ENCODE peak calls at places on chromosomes 11 and 22, in five cellular contexts. M is IMR-90, Y is aorta, I is cardiac muscle cell, F is right atrium auricular region. K is an unnamed sample.

GRCh38 chr22:30880181-30880601 is 88.4 kb downstream of the MORC2 start:
- DNase-seq in Y (peak; percentile 71), F (no peak), M (no peak), I (no peak), K (no peak)

GRCh38 chr22:44885806-44886360 is 123.9 kb downstream of the PHF21B start:
- DNase-seq in Y (peak; percentile 56), I (no peak), F (no peak), M (no peak), K (no peak)

GRCh38 chr11:44747339-44747738 is 20.6 kb downstream of the TSPAN18 start:
- DNase-seq in M (peak; percentile 21), Y (no peak), I (no peak), F (no peak), K (no peak)

GRCh38 chr11:120424970-120425332 is 86.6 kb upstream of the GRIK4 start:
- DNase-seq in M (no peak), I (no peak), Y (no peak), F (no peak), K (no peak)

GRCh38 chr11:5131584-5132335 is 6.4 kb downstream of the OR52A5 start:
- DNase-seq in M (no peak), Y (no peak), I (no peak), F (no peak), K (no peak)

GRCh38 chr11:103637250-103637649 is 399.2 kb upstream of the DDI1 start:
- DNase-seq in F (no peak), Y (no peak), I (no peak), M (peak; percentile 55), K (no peak)

GRCh38 chr11:1338201-1339065 is 29.0 kb upstream of the TOLLIP start:
- DNase-seq in M (no peak), I (no peak), F (peak; percentile 58), Y (no peak), K (no peak)

GRCh38 chr11:28539239-28540025 is 431.2 kb downstream of the METTL15 start:
- DNase-seq in F (no peak), Y (no peak), I (no peak), M (peak; percentile 54), K (no peak)

GRCh38 chr11:69640260-69640994 is 529 bp upstream of the CCND1 start:
- DNase-seq in Y (peak; percentile 77), I (no peak), M (no peak), F (no peak), K (peak; percentile 45)

GRCh38 chr11:85806016-85806415 is 4.9 kb downstream of the SYTL2 start:
- DNase-seq in M (no peak), I (no peak), Y (no peak), F (no peak), K (no peak)

GRCh38 chr11:14132312-14132711 is 169.8 kb downstream of the SPON1 start:
- DNase-seq in I (no peak), Y (no peak), F (no peak), M (peak; percentile 5), K (no peak)

GRCh38 chr11:130203766-130204702 is 44.5 kb downstream of the ST14 start:
- DNase-seq in F (no peak), I (no peak), Y (peak; percentile 16), M (no peak), K (peak; percentile 15)

GRCh38 chr11:9158898-9159391 is 67.5 kb upstream of the SCUBE2 start:
- DNase-seq in F (no peak), M (peak; percentile 58), I (no peak), Y (no peak), K (no peak)

GRCh38 chr11:9153651-9154050 is 62.3 kb upstream of the SCUBE2 start:
- DNase-seq in Y (no peak), I (no peak), F (no peak), M (no peak), K (no peak)

GRCh38 chr11:9151631-9152030 is 60.2 kb upstream of the SCUBE2 start:
- DNase-seq in Y (no peak), F (no peak), M (no peak), I (no peak), K (no peak)

GRCh38 chr11:9160166-9160565 is 68.8 kb upstream of the SCUBE2 start:
- DNase-seq in F (no peak), Y (no peak), M (peak; percentile 62), I (no peak), K (no peak)

DNA sequence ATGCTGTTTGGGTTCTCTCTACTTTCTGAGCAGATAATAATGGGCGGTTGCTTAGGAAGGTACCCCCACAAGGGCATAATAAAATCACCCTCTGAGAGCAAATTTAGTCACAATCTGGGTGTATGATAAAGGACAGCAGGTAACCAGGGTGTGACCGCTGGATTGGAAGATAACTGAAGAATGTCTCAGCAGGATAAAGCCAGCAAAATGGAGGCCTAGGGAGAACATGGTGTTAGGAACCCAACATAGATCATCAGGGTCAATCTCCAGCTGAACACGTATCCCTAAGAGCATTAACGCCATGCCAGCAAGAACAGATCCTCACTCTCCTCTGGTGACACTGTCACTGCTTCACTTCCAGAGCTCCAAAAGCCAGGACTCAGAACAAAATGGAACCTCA is 64.5 kb upstream of the SCUBE2 start:
- DNase-seq in M (no peak), Y (no peak), F (no peak), I (no peak), K (no peak)
- H3K36me3 ChIP-seq in M (peaks cover 24% of the 10 kb centered on the region), Y (peaks cover 8% of the 10 kb centered on the region), F (peaks cover 29% of the 10 kb centered on the region), I (peaks cover 46% of the 10 kb centered on the region), K (peaks cover 28% of the 10 kb centered on the region)

GRCh38 chr22:49904040-49904369 is 14.2 kb downstream of the ALG12 start:
- DNase-seq in F (no peak), Y (no peak), I (no peak), M (no peak), K (no peak)

GRCh38 chr22:49899530-49899929 is 18.7 kb downstream of the ALG12 start:
- DNase-seq in F (no peak), I (no peak), M (no peak), Y (peak; percentile 21), K (peak; percentile 42)

GRCh38 chr22:49903322-49904039 is 14.8 kb downstream of the ALG12 start:
- DNase-seq in F (no peak), M (no peak), I (peak; percentile 61), Y (no peak), K (no peak)

GRCh38 chr22:49901457-49901856 is 16.8 kb downstream of the ALG12 start:
- DNase-seq in F (no peak), M (no peak), I (no peak), Y (peak; percentile 30), K (peak; percentile 7)

GRCh38 chr22:49900441-49901230 is 17.6 kb downstream of the ALG12 start:
- DNase-seq in I (no peak), M (no peak), F (no peak), Y (peak; percentile 58), K (peak; percentile 23)
- H3K36me3 ChIP-seq in I (no peaks in the 10 kb centered on the region), M (peaks cover 32% of the 10 kb centered on the region), F (peaks cover 28% of the 10 kb centered on the region), Y (peaks cover 6% of the 10 kb centered on the region), K (peaks cover 23% of the 10 kb centered on the region)

GRCh38 chr11:72962084-72962483 is 147.9 kb downstream of the ATG16L2 start:
- DNase-seq in Y (no peak), M (peak; percentile 66), F (no peak), I (no peak), K (no peak)

GRCh38 chr11:72965672-72966071 is 151.5 kb downstream of the ATG16L2 start:
- DNase-seq in Y (no peak), M (peak; percentile 42), F (no peak), I (no peak), K (no peak)

GRCh38 chr11:72959998-72960731 is 146.0 kb downstream of the ATG16L2 start:
- DNase-seq in I (no peak), M (no peak), Y (no peak), F (no peak), K (no peak)

GRCh38 chr11:72958790-72959189 is 144.6 kb downstream of the ATG16L2 start:
- DNase-seq in Y (no peak), M (peak; percentile 47), F (no peak), I (no peak), K (no peak)

GRCh38 chr11:72962717-72963116 is 148.5 kb downstream of the ATG16L2 start:
- DNase-seq in Y (no peak), I (no peak), M (no peak), F (no peak), K (no peak)
- H3K36me3 ChIP-seq in Y (no peaks in the 10 kb centered on the region), I (no peaks in the 10 kb centered on the region), M (no peaks in the 10 kb centered on the region), F (no peaks in the 10 kb centered on the region), K (no peaks in the 10 kb centered on the region)

GRCh38 chr22:32617271-32617670 is 142.7 kb downstream of the FBXO7 start:
- DNase-seq in I (no peak), M (peak; percentile 74), F (no peak), Y (no peak), K (no peak)
- H3K36me3 ChIP-seq in I (no peaks in the 10 kb centered on the region), M (no peaks in the 10 kb centered on the region), F (no peaks in the 10 kb centered on the region), Y (no peaks in the 10 kb centered on the region), K (no peaks in the 10 kb centered on the region)

GRCh38 chr11:45913514-45913913 is 4.2 kb downstream of the PEX16 start:
- DNase-seq in F (no peak), M (no peak), Y (no peak), I (no peak), K (no peak)

GRCh38 chr11:45907911-45908370 is 870 bp upstream of the FREY1 start:
- DNase-seq in I (no peak), Y (no peak), F (peak; percentile 63), M (no peak), K (no peak)

GRCh38 chr11:45906096-45906682 is 882 bp downstream of the FREY1 start:
- DNase-seq in M (no peak), F (no peak), I (no peak), Y (no peak), K (no peak)

GRCh38 chr11:45906965-45907591 is at the start of gene FREY1:
- DNase-seq in Y (no peak), I (no peak), F (no peak), M (no peak), K (no peak)

GRCh38 chr11:45909594-45910475 is 2.8 kb upstream of the FREY1 start:
- DNase-seq in Y (no peak), F (no peak), I (no peak), M (no peak), K (no peak)
- H3K36me3 ChIP-seq in Y (peaks cover 6% of the 10 kb centered on the region), F (peaks cover 51% of the 10 kb centered on the region), I (peaks cover 16% of the 10 kb centered on the region), M (peaks cover 26% of the 10 kb centered on the region), K (peaks cover 26% of the 10 kb centered on the region)

GRCh38 chr11:113339909-113340569 is 25.7 kb downstream of the TTC12 start:
- DNase-seq in I (no peak), F (no peak), Y (no peak), M (peak; percentile 41), K (no peak)
- H3K36me3 ChIP-seq in I (peaks cover 9% of the 10 kb centered on the region), F (peaks cover 69% of the 10 kb centered on the region), Y (peaks cover 20% of the 10 kb centered on the region), M (peaks cover 16% of the 10 kb centered on the region), K (peaks cover 36% of the 10 kb centered on the region)

GRCh38 chr11:122141757-122142156 is 25.7 kb upstream of the BLID start:
- DNase-seq in M (no peak), I (no peak), Y (no peak), F (no peak), K (no peak)

GRCh38 chr11:122137081-122137793 is 21.2 kb upstream of the BLID start:
- DNase-seq in F (no peak), Y (no peak), I (no peak), M (peak; percentile 96), K (no peak)

GRCh38 chr11:122140535-122140934 is 24.5 kb upstream of the BLID start:
- DNase-seq in Y (no peak), M (peak; percentile 86), F (no peak), I (no peak), K (no peak)

GRCh38 chr11:122138759-122139594 is 23.0 kb upstream of the BLID start:
- DNase-seq in F (no peak), Y (no peak), M (peak; percentile 56), I (no peak), K (no peak)

DNA sequence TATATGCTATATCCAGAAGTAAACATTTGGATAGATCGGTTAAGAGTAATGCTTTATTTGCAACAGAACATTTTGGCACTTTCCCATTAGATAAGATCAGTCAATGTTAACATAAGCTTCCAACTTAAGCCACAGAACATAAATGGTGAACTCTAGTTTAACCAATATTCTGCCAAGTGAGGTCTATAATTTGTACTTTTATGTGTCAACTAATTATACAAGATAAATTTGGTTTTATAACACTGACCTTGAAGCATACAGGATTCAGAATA is 23.5 kb upstream of the BLID start:
- DNase-seq in I (no peak), M (peak; percentile 67), Y (no peak), F (no peak), K (no peak)
- H3K36me3 ChIP-seq in I (no peaks in the 10 kb centered on the region), M (peaks cover 23% of the 10 kb centered on the region), Y (no peaks in the 10 kb centered on the region), F (no peaks in the 10 kb centered on the region), K (peaks cover 73% of the 10 kb centered on the region)

K was measured in RWPE2.